ENCODE peak calls at places on chromosomes 3 and 15, in seven cellular contexts. G is dorsolateral prefrontal cortex; M is ecto neural progenitor cell; Y is T-helper 9 cell; H is sciatic nerve; T is stimulated activated CD8-positive, alpha-beta memory T cell treated with anti-CD3 and anti-CD28 coated beads, Interleukin-12 subunit alpha, Interleukin-12 subunit beta, amount 100 ng/mL, for 1 hour; L is T-helper 1 cell. N is an unnamed sample.

GRCh38 chr3:14497321-14497720 is 42.8 kb downstream of the GRIP2 start:
- DNase-seq in G (no peak), M (no peak), Y (no peak), H (peak), T (no peak), L (no peak), N (no peak)

GRCh38 chr3:132443421-132443820 is 26.1 kb downstream of the DNAJC13 start:
- DNase-seq in G (no peak), M (no peak), Y (no peak), H (no peak), T (no peak), L (no peak), N (no peak)

GRCh38 chr3:193560870-193561269 is 6.2 kb upstream of the ATP13A4 start:
- DNase-seq in G (peak), M (no peak), Y (no peak), H (no peak), T (no peak), L (no peak), N (no peak)

GRCh38 chr15:38864122-38864521 is 299.5 kb upstream of the RASGRP1 start:
- DNase-seq in G (no peak), M (no peak), Y (no peak), H (no peak), T (no peak), L (no peak), N (no peak)

GRCh38 chr3:197025736-197026480 is 3.7 kb downstream of the MELTF start:
- DNase-seq in G (no peak), M (no peak), Y (no peak), H (no peak), T (no peak), L (no peak), N (no peak)

GRCh38 chr15:45710657-45711056 is 75.8 kb downstream of the SQOR start:
- DNase-seq in G (no peak), M (no peak), Y (no peak), H (no peak), T (no peak), L (no peak), N (no peak)

GRCh38 chr15:78070049-78070698 is 7.3 kb downstream of the TBC1D2B start:
- DNase-seq in G (no peak), M (no peak), Y (no peak), H (no peak), T (no peak), L (no peak), N (no peak)

GRCh38 chr3:20576228-20576627 is 390.2 kb upstream of the SGO1 start:
- DNase-seq in G (no peak), M (no peak), Y (no peak), H (no peak), T (no peak), L (no peak), N (no peak)

GRCh38 chr15:47888721-47889120 is 171.4 kb downstream of the SEMA6D start:
- DNase-seq in G (no peak), M (no peak), Y (no peak), H (no peak), T (no peak), L (no peak), N (no peak)

GRCh38 chr3:62793961-62794360 is 81.3 kb downstream of the CADPS start:
- DNase-seq in G (no peak), M (no peak), Y (no peak), H (no peak), T (no peak), L (no peak), N (no peak)

GRCh38 chr3:48268936-48269551 is 28.1 kb downstream of the ZNF589 start:
- DNase-seq in G (no peak), M (no peak), Y (no peak), H (no peak), T (no peak), L (no peak), N (no peak)

GRCh38 chr15:71800835-71801745 is 9.3 kb upstream of the NR2E3 start:
- DNase-seq in G (no peak), M (no peak), Y (no peak), H (no peak), T (no peak), L (no peak), N (no peak)

GRCh38 chr3:63946753-63947152 is 34.6 kb upstream of the SCAANT1 start:
- DNase-seq in G (no peak), M (no peak), Y (no peak), H (no peak), T (no peak), L (no peak), N (no peak)

GRCh38 chr3:143119009-143119914 is at the start of gene CHST2:
- DNase-seq in G (peak), M (peak), Y (peak), H (peak), T (peak), L (peak), N (peak)

GRCh38 chr3:170508876-170509275 is 77.0 kb downstream of the SLC7A14 start:
- DNase-seq in G (no peak), M (no peak), Y (no peak), H (no peak), T (no peak), L (no peak), N (no peak)

GRCh38 chr3:128289534-128289933 is 136.3 kb downstream of the EEFSEC start:
- DNase-seq in G (no peak), M (peak), Y (no peak), H (no peak), T (no peak), L (no peak), N (no peak)

GRCh38 chr3:45509768-45510129 is 84.8 kb upstream of the LIMD1 start:
- DNase-seq in G (no peak), M (no peak), Y (no peak), H (no peak), T (no peak), L (no peak), N (no peak)

GRCh38 chr3:42451116-42451515 is 40.7 kb upstream of the LYZL4 start:
- DNase-seq in G (no peak), M (no peak), Y (no peak), H (no peak), T (no peak), L (no peak), N (no peak)

GRCh38 chr15:85785887-85786777 is 8.6 kb downstream of the KLHL25 start:
- DNase-seq in G (no peak), M (no peak), Y (no peak), H (no peak), T (no peak), L (no peak), N (no peak)